ENCODE peak calls at places on chromosomes 4 and X, in eight cellular contexts. One of them, this sample, is unnamed.

GRCh38 chrX:68433155-68433980 is at the start of gene OPHN1:
- DNase-seq in left lung: peak; percentile 88
- DNase-seq in neural progenitor cell: peak; percentile 84
- DNase-seq in A549: peak; percentile 51
- DNase-seq in tibial artery: peak; percentile 85
- DNase-seq in CD8-positive, alpha-beta T cell: no peak
- DNase-seq in heart left ventricle: peak; percentile 74
- DNase-seq in lung: peak; percentile 80
- DNase-seq in this sample: peak; percentile 72

GRCh38 chr4:22031423-22031822 is 82.9 kb upstream of the KCNIP4 start:
- DNase-seq in left lung: no peak
- DNase-seq in neural progenitor cell: no peak
- DNase-seq in A549: no peak
- DNase-seq in tibial artery: no peak
- DNase-seq in CD8-positive, alpha-beta T cell: no peak
- DNase-seq in heart left ventricle: no peak
- DNase-seq in lung: no peak
- DNase-seq in this sample: no peak

GRCh38 chr4:53854991-53855885 is 209.2 kb downstream of the CHIC2 start:
- DNase-seq in left lung: no peak
- DNase-seq in neural progenitor cell: no peak
- DNase-seq in A549: no peak
- DNase-seq in tibial artery: no peak
- DNase-seq in CD8-positive, alpha-beta T cell: no peak
- DNase-seq in heart left ventricle: no peak
- DNase-seq in lung: no peak
- DNase-seq in this sample: no peak

GRCh38 chrX:110746014-110746413 is 49.6 kb downstream of the CHRDL1 start:
- DNase-seq in left lung: no peak
- DNase-seq in neural progenitor cell: peak; percentile 14
- DNase-seq in A549: no peak
- DNase-seq in tibial artery: no peak
- DNase-seq in CD8-positive, alpha-beta T cell: no peak
- DNase-seq in heart left ventricle: no peak
- DNase-seq in lung: no peak
- DNase-seq in this sample: no peak

GRCh38 chr4:109072595-109072994 is 229.9 kb downstream of the COL25A1 start:
- DNase-seq in left lung: no peak
- DNase-seq in neural progenitor cell: no peak
- DNase-seq in A549: no peak
- DNase-seq in tibial artery: no peak
- DNase-seq in CD8-positive, alpha-beta T cell: no peak
- DNase-seq in heart left ventricle: no peak
- DNase-seq in lung: no peak
- DNase-seq in this sample: no peak

GRCh38 chrX:13101439-13102139 is 57.2 kb upstream of the FAM9C start:
- DNase-seq in left lung: peak; percentile 70
- DNase-seq in neural progenitor cell: no peak
- DNase-seq in A549: peak; percentile 71
- DNase-seq in tibial artery: peak; percentile 87
- DNase-seq in CD8-positive, alpha-beta T cell: no peak
- DNase-seq in heart left ventricle: peak; percentile 67
- DNase-seq in lung: peak; percentile 56
- DNase-seq in this sample: peak; percentile 90

GRCh38 chr4:46886711-46887110 is 22.3 kb downstream of the COX7B2 start:
- DNase-seq in left lung: no peak
- DNase-seq in neural progenitor cell: no peak
- DNase-seq in A549: no peak
- DNase-seq in tibial artery: no peak
- DNase-seq in CD8-positive, alpha-beta T cell: no peak
- DNase-seq in heart left ventricle: no peak
- DNase-seq in lung: no peak
- DNase-seq in this sample: peak; percentile 4

GRCh38 chr4:156977435-156978160 is 6.0 kb upstream of the PDGFC start:
- DNase-seq in left lung: no peak
- DNase-seq in neural progenitor cell: no peak
- DNase-seq in A549: no peak
- DNase-seq in tibial artery: no peak
- DNase-seq in CD8-positive, alpha-beta T cell: no peak
- DNase-seq in heart left ventricle: no peak
- DNase-seq in lung: no peak
- DNase-seq in this sample: no peak

GRCh38 chrX:137568741-137569469 is 3.0 kb downstream of the ZIC3 start:
- DNase-seq in left lung: no peak
- DNase-seq in neural progenitor cell: peak; percentile 55
- DNase-seq in A549: no peak
- DNase-seq in tibial artery: no peak
- DNase-seq in CD8-positive, alpha-beta T cell: no peak
- DNase-seq in heart left ventricle: no peak
- DNase-seq in lung: no peak
- DNase-seq in this sample: no peak

GRCh38 chrX:3748052-3748559 is 34.7 kb upstream of the PRKX start:
- DNase-seq in left lung: no peak
- DNase-seq in neural progenitor cell: no peak
- DNase-seq in A549: no peak
- DNase-seq in tibial artery: no peak
- DNase-seq in CD8-positive, alpha-beta T cell: no peak
- DNase-seq in heart left ventricle: no peak
- DNase-seq in lung: no peak
- DNase-seq in this sample: no peak

GRCh38 chr4:85370400-85371032 is 104.4 kb upstream of the ARHGAP24 start:
- DNase-seq in left lung: no peak
- DNase-seq in neural progenitor cell: peak; percentile 67
- DNase-seq in A549: no peak
- DNase-seq in tibial artery: no peak
- DNase-seq in CD8-positive, alpha-beta T cell: no peak
- DNase-seq in heart left ventricle: peak; percentile 22
- DNase-seq in lung: no peak
- DNase-seq in this sample: peak; percentile 40

GRCh38 chr4:83237591-83237990 is 47.0 kb downstream of the COQ2 start:
- DNase-seq in left lung: no peak
- DNase-seq in neural progenitor cell: no peak
- DNase-seq in A549: no peak
- DNase-seq in tibial artery: no peak
- DNase-seq in CD8-positive, alpha-beta T cell: no peak
- DNase-seq in heart left ventricle: no peak
- DNase-seq in lung: no peak
- DNase-seq in this sample: no peak

GRCh38 chr4:83230928-83231327 is 53.7 kb downstream of the COQ2 start:
- DNase-seq in left lung: no peak
- DNase-seq in neural progenitor cell: no peak
- DNase-seq in A549: no peak
- DNase-seq in tibial artery: no peak
- DNase-seq in CD8-positive, alpha-beta T cell: no peak
- DNase-seq in heart left ventricle: no peak
- DNase-seq in lung: no peak
- DNase-seq in this sample: no peak

GRCh38 chr4:83231620-83232056 is 53.0 kb downstream of the COQ2 start:
- DNase-seq in left lung: no peak
- DNase-seq in neural progenitor cell: no peak
- DNase-seq in A549: no peak
- DNase-seq in tibial artery: no peak
- DNase-seq in CD8-positive, alpha-beta T cell: no peak
- DNase-seq in heart left ventricle: no peak
- DNase-seq in lung: no peak
- DNase-seq in this sample: no peak

GRCh38 chr4:83234902-83235644 is 49.5 kb downstream of the COQ2 start:
- DNase-seq in left lung: no peak
- DNase-seq in neural progenitor cell: no peak
- DNase-seq in A549: no peak
- DNase-seq in tibial artery: no peak
- DNase-seq in CD8-positive, alpha-beta T cell: no peak
- DNase-seq in heart left ventricle: no peak
- DNase-seq in lung: no peak
- DNase-seq in this sample: no peak

DNA sequence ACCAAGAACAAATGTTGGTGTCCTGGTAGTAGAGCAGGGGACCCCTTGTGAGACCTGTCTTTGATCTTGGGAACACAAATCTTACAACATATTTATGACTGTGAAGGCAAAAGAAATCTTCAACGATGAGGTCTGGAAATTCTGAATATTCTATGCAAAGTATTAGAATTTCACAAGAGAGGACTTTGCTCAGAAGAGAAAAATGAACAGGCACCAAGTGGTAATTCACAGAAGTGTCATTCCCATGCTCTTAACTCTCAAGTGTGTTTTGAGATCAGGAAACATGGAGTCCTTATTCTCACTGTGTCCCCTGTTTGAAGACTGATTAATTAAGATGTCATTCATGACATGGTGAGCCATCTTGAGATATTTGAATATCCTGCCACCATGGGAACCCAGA is 52.5 kb downstream of the COQ2 start:
- DNase-seq in left lung: no peak
- DNase-seq in neural progenitor cell: no peak
- DNase-seq in A549: no peak
- DNase-seq in tibial artery: no peak
- DNase-seq in CD8-positive, alpha-beta T cell: no peak
- DNase-seq in heart left ventricle: no peak
- DNase-seq in lung: no peak
- DNase-seq in this sample: no peak
- H3K9me3 ChIP-seq in left lung: no peaks in the 10 kb centered on the region
- H3K9me3 ChIP-seq in neural progenitor cell: no peaks in the 10 kb centered on the region
- H3K9me3 ChIP-seq in A549: no peaks in the 10 kb centered on the region
- H3K9me3 ChIP-seq in tibial artery: no peaks in the 10 kb centered on the region
- H3K9me3 ChIP-seq in CD8-positive, alpha-beta T cell: no peaks in the 10 kb centered on the region
- H3K9me3 ChIP-seq in heart left ventricle: no peaks in the 10 kb centered on the region
- H3K9me3 ChIP-seq in lung: no peaks in the 10 kb centered on the region
- H3K9me3 ChIP-seq in this sample: no peaks in the 10 kb centered on the region

GRCh38 chr4:6752486-6752829 is 30.1 kb upstream of the KIAA0232 start:
- DNase-seq in left lung: no peak
- DNase-seq in neural progenitor cell: no peak
- DNase-seq in A549: no peak
- DNase-seq in tibial artery: no peak
- DNase-seq in CD8-positive, alpha-beta T cell: no peak
- DNase-seq in heart left ventricle: no peak
- DNase-seq in lung: no peak
- DNase-seq in this sample: no peak
- H3K27ac ChIP-seq in left lung: no peak overlapping the region
- H3K27ac ChIP-seq in neural progenitor cell: no peak overlapping the region
- H3K27ac ChIP-seq in A549: no peak overlapping the region
- H3K27ac ChIP-seq in tibial artery: no peak overlapping the region
- H3K27ac ChIP-seq in CD8-positive, alpha-beta T cell: no peak overlapping the region
- H3K27ac ChIP-seq in heart left ventricle: no peak overlapping the region
- H3K27ac ChIP-seq in lung: no peak overlapping the region
- H3K27ac ChIP-seq in this sample: no peak overlapping the region

GRCh38 chr4:49036528-49036927 is 50.5 kb downstream of the CWH43 start:
- DNase-seq in left lung: no peak
- DNase-seq in neural progenitor cell: no peak
- DNase-seq in A549: no peak
- DNase-seq in tibial artery: no peak
- DNase-seq in CD8-positive, alpha-beta T cell: no peak
- DNase-seq in heart left ventricle: no peak
- DNase-seq in lung: no peak
- DNase-seq in this sample: no peak

DNA sequence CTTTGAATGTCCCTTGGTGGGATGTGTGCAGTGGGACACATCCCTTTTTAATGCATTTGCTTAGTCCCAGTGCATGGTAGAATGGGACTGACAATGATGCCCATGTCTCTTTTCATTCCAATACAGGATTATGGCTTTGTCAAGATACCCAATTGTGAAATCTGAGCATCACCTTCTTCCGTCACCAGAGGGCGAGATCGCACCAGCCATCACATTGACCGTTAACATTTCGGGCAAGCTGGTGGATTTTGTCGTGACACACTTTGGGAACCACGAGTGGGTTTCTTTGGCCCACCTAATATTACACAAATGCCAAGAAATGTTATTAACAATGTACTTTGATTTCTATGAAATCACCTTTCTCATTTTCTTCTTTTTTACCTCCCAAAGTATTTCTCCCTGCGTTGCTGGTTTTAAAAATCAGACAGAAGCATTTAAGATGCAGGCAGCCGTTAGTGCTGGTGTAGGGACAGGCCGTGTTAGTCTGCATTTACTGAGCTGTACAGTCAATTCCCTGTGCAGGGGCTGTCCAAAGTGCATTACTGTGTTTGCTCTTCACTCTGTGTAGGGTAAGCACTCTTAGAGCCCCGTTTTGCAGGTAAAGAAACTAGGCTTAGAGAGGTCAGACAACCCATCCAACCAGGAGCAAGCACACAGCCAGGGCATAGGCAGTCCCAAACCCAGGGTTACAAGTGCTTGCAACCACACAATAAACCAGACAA is 46.5 kb downstream of the CWH43 start:
- DNase-seq in left lung: no peak
- DNase-seq in neural progenitor cell: no peak
- DNase-seq in A549: peak; percentile 6
- DNase-seq in tibial artery: no peak
- DNase-seq in CD8-positive, alpha-beta T cell: no peak
- DNase-seq in heart left ventricle: no peak
- DNase-seq in lung: no peak
- DNase-seq in this sample: peak; percentile 19
- H3K9me3 ChIP-seq in left lung: no peaks in the 10 kb centered on the region
- H3K9me3 ChIP-seq in neural progenitor cell: peaks cover 16% of the 10 kb centered on the region
- H3K9me3 ChIP-seq in A549: no peaks in the 10 kb centered on the region
- H3K9me3 ChIP-seq in tibial artery: no peaks in the 10 kb centered on the region
- H3K9me3 ChIP-seq in CD8-positive, alpha-beta T cell: no peaks in the 10 kb centered on the region
- H3K9me3 ChIP-seq in heart left ventricle: no peaks in the 10 kb centered on the region
- H3K9me3 ChIP-seq in lung: peaks cover 2% of the 10 kb centered on the region
- H3K9me3 ChIP-seq in this sample: no peaks in the 10 kb centered on the region

DNA sequence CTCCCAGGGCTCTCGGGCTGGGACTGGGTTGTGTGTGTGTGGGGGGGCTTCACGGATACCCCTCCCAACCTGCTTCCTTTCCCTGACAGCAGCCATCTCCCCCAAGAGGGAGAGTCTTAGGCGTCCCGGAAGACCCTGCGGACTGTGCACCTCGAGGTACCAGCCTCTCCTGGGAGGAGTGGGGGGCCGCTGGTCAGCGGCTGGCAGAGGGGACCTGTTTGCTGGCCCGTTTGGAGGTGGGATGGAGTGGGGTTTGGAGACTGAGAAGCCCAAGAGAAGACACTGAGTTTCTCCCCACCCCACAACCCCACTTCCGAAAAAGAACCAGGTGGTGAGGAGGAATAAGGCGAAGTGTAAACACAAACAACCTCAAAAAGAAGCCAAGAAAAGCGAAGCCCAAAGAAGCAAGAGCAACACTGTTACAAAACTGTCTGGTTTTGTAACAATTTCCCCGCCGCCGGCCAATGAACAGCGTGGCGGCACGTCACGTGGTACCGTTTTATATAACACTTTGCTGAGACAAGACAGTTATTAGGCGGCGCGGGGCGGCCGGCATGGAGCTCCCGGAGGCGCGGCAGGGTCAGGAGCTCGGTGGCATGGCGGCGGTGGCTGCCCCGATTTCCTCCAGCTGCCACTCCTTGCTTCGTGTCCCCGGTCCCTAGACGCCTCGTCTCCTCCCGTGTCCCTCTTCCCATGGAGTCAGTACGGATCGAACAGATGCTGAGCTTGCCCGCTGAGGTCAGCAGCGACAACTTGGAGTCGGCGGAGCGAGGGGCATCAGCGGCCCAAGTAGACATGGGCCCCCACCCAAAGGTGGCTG is at the start of gene LONRF3:
- DNase-seq in left lung: peak; percentile 92
- DNase-seq in neural progenitor cell: peak; percentile 27
- DNase-seq in A549: peak; percentile 53
- DNase-seq in tibial artery: peak; percentile 89
- DNase-seq in CD8-positive, alpha-beta T cell: peak; percentile 47
- DNase-seq in heart left ventricle: peak; percentile 68
- DNase-seq in lung: peak; percentile 74
- DNase-seq in this sample: peak; percentile 58
- H3K27ac ChIP-seq in left lung: peak within 1 kb of the TSS; percentile 81
- H3K27ac ChIP-seq in neural progenitor cell: no peak within 1 kb of the TSS
- H3K27ac ChIP-seq in A549: peak within 1 kb of the TSS; percentile 98
- H3K27ac ChIP-seq in tibial artery: peak within 1 kb of the TSS; percentile 78
- H3K27ac ChIP-seq in CD8-positive, alpha-beta T cell: peak within 1 kb of the TSS; percentile 49
- H3K27ac ChIP-seq in heart left ventricle: peak within 1 kb of the TSS; percentile 52
- H3K27ac ChIP-seq in lung: peak within 1 kb of the TSS; percentile 91
- H3K27ac ChIP-seq in this sample: no peak within 1 kb of the TSS

This sample was measured in endothelial cell of umbilical vein.